ENCODE peak calls at places on chromosomes 6 and 20, in four cellular contexts. One of them, this sample, is unnamed.

GRCh38 chr6:109961666-109962065 is 16.4 kb upstream of the GPR6 start:
- DNase-seq in GM10248: no peak
- DNase-seq in suprapubic skin: no peak
- DNase-seq in Caco-2: no peak
- DNase-seq in this sample: no peak

GRCh38 chr6:159312204-159312603 is 143.0 kb downstream of the FNDC1 start:
- DNase-seq in GM10248: no peak
- DNase-seq in suprapubic skin: no peak
- DNase-seq in Caco-2: no peak
- DNase-seq in this sample: no peak

GRCh38 chr6:132359891-132360290 is 41.4 kb downstream of the MOXD1 start:
- DNase-seq in GM10248: no peak
- DNase-seq in suprapubic skin: no peak
- DNase-seq in Caco-2: no peak
- DNase-seq in this sample: no peak

GRCh38 chr20:47113362-47114118 is 218.9 kb downstream of the EYA2 start:
- DNase-seq in GM10248: no peak
- DNase-seq in suprapubic skin: no peak
- DNase-seq in Caco-2: no peak
- DNase-seq in this sample: no peak

GRCh38 chr20:57547250-57547649 is 13.7 kb upstream of the PCK1 start:
- DNase-seq in GM10248: no peak
- DNase-seq in suprapubic skin: no peak
- DNase-seq in Caco-2: no peak
- DNase-seq in this sample: no peak

GRCh38 chr20:36728986-36729385 is 16.9 kb downstream of the NDRG3 start:
- DNase-seq in GM10248: peak
- DNase-seq in suprapubic skin: no peak
- DNase-seq in Caco-2: no peak
- DNase-seq in this sample: no peak

GRCh38 chr6:53718597-53719460 is 53.3 kb upstream of the KLHL31 start:
- DNase-seq in GM10248: peak
- DNase-seq in suprapubic skin: no peak
- DNase-seq in Caco-2: peak
- DNase-seq in this sample: peak

GRCh38 chr20:19975436-19975799 is 41.7 kb upstream of the NAA20 start:
- DNase-seq in GM10248: no peak
- DNase-seq in suprapubic skin: no peak
- DNase-seq in Caco-2: peak
- DNase-seq in this sample: no peak

GRCh38 chr6:19416811-19417210 is 420.4 kb upstream of the ID4 start:
- DNase-seq in GM10248: no peak
- DNase-seq in suprapubic skin: no peak
- DNase-seq in Caco-2: no peak
- DNase-seq in this sample: no peak

GRCh38 chr6:125904871-125905270 is 51.7 kb upstream of the HINT3 start:
- DNase-seq in GM10248: peak
- DNase-seq in suprapubic skin: no peak
- DNase-seq in Caco-2: no peak
- DNase-seq in this sample: peak

GRCh38 chr6:89110288-89110687 is 7.6 kb downstream of the SRSF12 start:
- DNase-seq in GM10248: no peak
- DNase-seq in suprapubic skin: no peak
- DNase-seq in Caco-2: no peak
- DNase-seq in this sample: no peak

GRCh38 chr6:144197919-144198318 is 47.6 kb downstream of the STX11 start:
- DNase-seq in GM10248: no peak
- DNase-seq in suprapubic skin: no peak
- DNase-seq in Caco-2: no peak
- DNase-seq in this sample: no peak

GRCh38 chr20:35497780-35498189 is 31.7 kb downstream of the C20orf173 start:
- DNase-seq in GM10248: no peak
- DNase-seq in suprapubic skin: no peak
- DNase-seq in Caco-2: no peak
- DNase-seq in this sample: no peak